ENCODE peak calls at places on chromosome 11, in ten cellular contexts. F is HL-60, T is astrocyte, L is AG10803, K is WERI-Rb-1, E is upper lobe of right lung, Z is kidney epithelial cell, Y is AG09319, I is left lung, H is sigmoid colon. R is an unnamed sample.

GRCh38 chr11:14253437-14253836 is 105.5 kb downstream of the RRAS2 start:
- DNase-seq in H (no peak), T (no peak), K (no peak), Y (no peak), L (no peak), F (no peak), Z (no peak), I (no peak), E (no peak), R (no peak)

GRCh38 chr11:34373727-34374126 is 15.9 kb upstream of the ABTB2 start:
- DNase-seq in F (no peak), T (no peak), E (no peak), L (no peak), Y (no peak), K (no peak), I (no peak), H (no peak), Z (no peak), R (no peak)

GRCh38 chr11:110522456-110522855 is 92.7 kb downstream of the FDX1 start:
- DNase-seq in E (no peak), F (peak), T (no peak), H (no peak), Y (no peak), I (no peak), Z (no peak), L (no peak), K (no peak), R (no peak)

GRCh38 chr11:116376547-116376946 is 396.2 kb downstream of the BUD13 start:
- DNase-seq in E (no peak), T (no peak), H (no peak), L (no peak), Z (no peak), I (no peak), K (no peak), Y (no peak), F (no peak), R (no peak)

GRCh38 chr11:75063732-75064314 is 32.9 kb downstream of the OR2AT4 start:
- DNase-seq in I (no peak), E (no peak), H (no peak), K (no peak), T (no peak), Z (peak), L (no peak), F (no peak), Y (no peak), R (no peak)

GRCh38 chr11:2094354-2095197 is 44.6 kb downstream of the IGF2 start:
- DNase-seq in H (peak), Y (no peak), K (no peak), L (no peak), I (no peak), E (peak), Z (no peak), T (no peak), F (no peak), R (no peak)

GRCh38 chr11:12717851-12718291 is 43.6 kb downstream of the TEAD1 start:
- DNase-seq in Y (no peak), L (no peak), T (peak), F (no peak), Z (no peak), E (no peak), H (no peak), I (no peak), K (no peak), R (no peak)

GRCh38 chr11:48055292-48056132 is 75.2 kb downstream of the PTPRJ start:
- DNase-seq in K (no peak), H (no peak), Z (peak), E (no peak), I (no peak), T (peak), Y (no peak), F (peak), L (no peak), R (no peak)

GRCh38 chr11:1762537-1763302 is 1.0 kb downstream of the CTSD start:
- DNase-seq in K (no peak), Z (no peak), I (peak), L (no peak), T (no peak), E (peak), F (peak), Y (no peak), H (no peak), R (no peak)

GRCh38 chr11:74485868-74486267 is 7.7 kb downstream of the LIPT2 start:
- DNase-seq in K (no peak), Z (no peak), Y (no peak), E (no peak), T (no peak), I (no peak), L (no peak), F (no peak), H (no peak), R (no peak)

GRCh38 chr11:92702771-92703170 is 266.7 kb upstream of the MTNR1B start:
- DNase-seq in E (no peak), I (no peak), T (peak), L (peak), Y (no peak), K (no peak), H (no peak), Z (no peak), F (no peak), R (no peak)

GRCh38 chr11:93487032-93487483 is 56.1 kb downstream of the SMCO4 start:
- DNase-seq in L (peak), K (no peak), I (no peak), Z (no peak), Y (no peak), H (peak), E (no peak), T (no peak), F (no peak), R (no peak)

GRCh38 chr11:32267679-32268187 is 167.6 kb downstream of the WT1 start:
- DNase-seq in K (no peak), L (no peak), Z (no peak), E (no peak), T (no peak), H (no peak), Y (no peak), I (no peak), F (no peak), R (no peak)

GRCh38 chr11:56624661-56625110 is 10.0 kb upstream of the OR5M1 start:
- DNase-seq in I (no peak), Y (no peak), T (peak), K (no peak), H (no peak), F (peak), L (peak), Z (peak), E (no peak), R (no peak)

GRCh38 chr11:57069942-57070341 is 81.2 kb downstream of the OR5AK2 start:
- DNase-seq in T (no peak), I (no peak), L (peak), Z (no peak), E (no peak), Y (no peak), F (no peak), K (no peak), H (no peak), R (no peak)

GRCh38 chr11:36452231-36452630 is 57.8 kb downstream of the TRAF6 start:
- DNase-seq in T (peak), H (no peak), I (no peak), F (peak), Z (no peak), Y (no peak), L (peak), E (no peak), K (no peak), R (no peak)

GRCh38 chr11:35177370-35177769 is 38.4 kb downstream of the CD44 start:
- DNase-seq in Z (no peak), H (no peak), E (no peak), T (peak), F (no peak), I (no peak), K (no peak), L (no peak), Y (no peak), R (no peak)

GRCh38 chr11:11502303-11502828 is 119.4 kb downstream of the GALNT18 start:
- DNase-seq in Z (no peak), H (no peak), K (no peak), F (no peak), I (no peak), L (no peak), Y (no peak), E (no peak), T (no peak), R (no peak)

GRCh38 chr11:96817488-96817887 is 427.7 kb downstream of the JRKL start:
- DNase-seq in L (no peak), K (no peak), F (no peak), I (no peak), Y (no peak), Z (no peak), H (no peak), E (no peak), T (peak), R (no peak)

GRCh38 chr11:19444231-19444630 is 203.5 kb upstream of the E2F8 start:
- DNase-seq in Y (no peak), F (no peak), H (no peak), E (no peak), I (no peak), L (peak), T (no peak), K (no peak), Z (no peak), R (no peak)

GRCh38 chr11:117517097-117517496 is 189.4 kb downstream of the CEP164 start:
- DNase-seq in Y (no peak), L (no peak), K (no peak), T (no peak), F (no peak), I (no peak), H (no peak), Z (no peak), E (no peak), R (no peak)

GRCh38 chr11:130449996-130450419 is 1.6 kb downstream of the ADAMTS15 start:
- DNase-seq in E (peak), T (peak), Y (peak), L (peak), Z (no peak), F (no peak), I (peak), K (peak), H (peak), R (peak)

GRCh38 chr11:58762284-58763119 is 30.8 kb upstream of the GLYAT start:
- DNase-seq in E (no peak), F (no peak), K (no peak), T (no peak), I (no peak), Z (peak), H (no peak), L (no peak), Y (no peak), R (no peak)

GRCh38 chr11:69930081-69931059 is 111.2 kb upstream of the FGF3 start:
- DNase-seq in Z (no peak), Y (no peak), H (peak), I (peak), E (peak), L (no peak), K (no peak), T (no peak), F (no peak), R (no peak)

GRCh38 chr11:87971354-87971753 is 203.9 kb downstream of the RAB38 start:
- DNase-seq in E (no peak), F (no peak), L (no peak), Z (no peak), I (no peak), H (no peak), T (no peak), K (no peak), Y (no peak), R (no peak)

GRCh38 chr11:47466701-47467250 is 17.8 kb upstream of the RAPSN start:
- DNase-seq in I (no peak), K (peak), H (peak), L (peak), Z (no peak), T (peak), F (no peak), E (peak), Y (no peak), R (no peak)

GRCh38 chr11:131246589-131247164 is 123.7 kb upstream of the NTM start:
- DNase-seq in K (peak), Z (no peak), I (no peak), F (peak), T (no peak), H (no peak), E (peak), L (no peak), Y (no peak), R (peak)

GRCh38 chr11:63919267-63920125 is 2.5 kb upstream of the RCOR2 start:
- DNase-seq in T (no peak), H (no peak), Z (no peak), K (peak), E (no peak), I (no peak), L (no peak), F (no peak), Y (no peak), R (peak)

GRCh38 chr11:3950996-3951662 is 95.7 kb downstream of the STIM1 start:
- DNase-seq in F (no peak), L (peak), T (peak), H (no peak), I (no peak), Z (no peak), E (no peak), Y (no peak), K (no peak), R (no peak)

GRCh38 chr11:106786251-106786650 is 232.0 kb downstream of the GUCY1A2 start:
- DNase-seq in I (no peak), Y (no peak), E (no peak), Z (no peak), F (no peak), L (no peak), T (peak), H (no peak), K (no peak), R (no peak)

GRCh38 chr11:113389288-113389687 is 1.7 kb downstream of the ANKK1 start:
- DNase-seq in F (no peak), E (no peak), L (no peak), K (peak), H (no peak), I (no peak), T (no peak), Y (no peak), Z (no peak), R (no peak)

GRCh38 chr11:113384551-113384950 is 3.0 kb upstream of the ANKK1 start:
- DNase-seq in L (peak), Z (peak), Y (peak), F (no peak), T (peak), E (no peak), K (no peak), I (no peak), H (no peak), R (peak)

GRCh38 chr11:113385749-113386148 is 1.8 kb upstream of the ANKK1 start:
- DNase-seq in K (no peak), L (no peak), Y (no peak), T (no peak), F (no peak), E (no peak), H (no peak), Z (no peak), I (no peak), R (no peak)

GRCh38 chr11:113386866-113387265 is 713 bp upstream of the ANKK1 start:
- DNase-seq in L (no peak), Y (no peak), K (no peak), H (no peak), E (no peak), F (no peak), I (no peak), Z (no peak), T (no peak), R (no peak)

GRCh38 chr11:113387605-113388211 is at the start of gene ANKK1:
- DNase-seq in E (no peak), I (no peak), Z (no peak), F (no peak), L (no peak), H (no peak), Y (no peak), T (no peak), K (peak), R (peak)
- TF ChIP-seq CTCF in E (peak), I (peak), Z (peak), F (no peak), L (no peak), H (no peak), Y (peak), T (peak), K (peak), R (peak)

DNA sequence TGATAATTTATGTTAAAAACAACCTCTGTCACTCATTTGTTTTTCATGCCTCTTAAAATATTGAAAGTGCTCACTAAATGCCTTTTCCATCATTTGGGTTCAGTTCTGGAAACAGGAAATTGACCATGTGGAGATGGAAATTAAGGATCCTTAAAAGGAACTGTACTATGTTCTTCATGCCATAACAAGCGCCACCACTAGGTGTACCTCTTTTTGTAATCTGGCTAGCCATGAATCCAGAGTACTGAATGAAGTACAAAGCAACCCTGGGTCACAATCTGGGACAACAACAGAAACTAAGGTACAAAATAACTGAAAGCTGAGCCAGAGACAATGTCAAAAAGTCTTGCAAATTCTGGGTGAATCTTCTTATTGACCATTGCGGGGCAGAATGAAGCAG is 559.1 kb downstream of the FAM181B start:
- DNase-seq in Z (no peak), H (no peak), I (no peak), F (no peak), L (no peak), E (no peak), Y (no peak), T (no peak), K (no peak), R (no peak)
- TF ChIP-seq CTCF in Z (peak), H (no peak), I (no peak), F (no peak), L (no peak), E (no peak), Y (no peak), T (peak), K (peak), R (peak)

GRCh38 chr11:80727315-80727714 is 1286.5 kb upstream of the TENM4 start:
- DNase-seq in E (no peak), T (no peak), Z (no peak), I (no peak), H (no peak), Y (no peak), F (no peak), L (no peak), K (peak), R (peak)
- TF ChIP-seq CTCF in E (no peak), T (no peak), Z (peak), I (no peak), H (no peak), Y (no peak), F (no peak), L (peak), K (peak), R (peak)

GRCh38 chr11:65588199-65589054 is 7.2 kb downstream of the KCNK7 start:
- DNase-seq in T (no peak), K (peak), L (no peak), Y (no peak), H (peak), E (peak), I (peak), F (peak), Z (no peak), R (peak)
- TF ChIP-seq CTCF in T (peak), K (peak), L (peak), Y (peak), H (peak), E (peak), I (peak), F (peak), Z (peak), R (peak)

DNA sequence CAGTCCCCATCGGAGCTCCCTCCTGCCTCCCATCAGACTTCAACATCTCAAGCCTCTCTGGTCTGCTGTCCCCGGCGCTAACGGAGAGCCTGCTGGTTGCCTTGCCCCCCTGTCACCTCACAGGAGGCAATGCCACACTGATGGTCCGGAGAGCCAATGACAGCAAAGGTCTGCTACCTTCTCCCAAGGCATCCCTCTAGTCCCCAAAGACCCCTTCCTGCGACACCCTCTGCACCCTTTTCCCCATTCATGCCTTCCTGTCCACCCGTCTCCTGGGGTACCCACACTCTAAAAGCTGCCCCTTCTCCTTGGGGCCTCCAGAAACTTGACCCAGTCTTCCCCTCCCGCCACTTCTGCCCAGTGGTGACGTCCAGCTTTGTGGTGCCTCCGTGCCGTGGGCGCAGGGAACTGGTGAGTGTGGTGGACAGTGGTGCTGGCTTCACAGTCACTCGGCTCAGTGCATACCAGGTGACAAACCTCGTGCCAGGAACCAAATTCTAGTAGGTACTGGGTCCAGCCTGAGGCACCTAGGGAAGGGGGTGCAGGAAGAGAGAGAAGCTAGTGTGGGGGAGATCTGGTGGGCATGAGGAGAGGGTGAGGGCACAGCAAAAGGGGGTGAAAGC is 860 bp downstream of the UPK2 start:
- DNase-seq in T (no peak), I (no peak), K (no peak), E (no peak), L (no peak), Z (no peak), F (no peak), Y (no peak), H (no peak), R (no peak)
- TF ChIP-seq CTCF in T (no peak), I (no peak), K (no peak), E (no peak), L (no peak), Z (no peak), F (no peak), Y (no peak), H (no peak), R (no peak)

GRCh38 chr11:61543606-61544306 is 35.2 kb downstream of the LRRC10B start:
- DNase-seq in E (no peak), H (no peak), Z (no peak), Y (no peak), L (peak), I (no peak), K (no peak), T (peak), F (no peak), R (no peak)

GRCh38 chr11:61545921-61546320 is 35.0 kb downstream of the SYT7 start:
- DNase-seq in K (no peak), I (no peak), T (no peak), Y (no peak), L (no peak), Z (no peak), E (no peak), F (no peak), H (no peak), R (no peak)

GRCh38 chr11:61544466-61544865 is 35.9 kb downstream of the LRRC10B start:
- DNase-seq in I (no peak), F (no peak), H (no peak), Y (no peak), K (no peak), T (no peak), E (no peak), L (no peak), Z (no peak), R (no peak)

GRCh38 chr11:61546663-61547062 is 34.2 kb downstream of the SYT7 start:
- DNase-seq in F (no peak), I (no peak), T (no peak), L (no peak), H (no peak), Z (no peak), E (no peak), K (no peak), Y (no peak), R (no peak)

DNA sequence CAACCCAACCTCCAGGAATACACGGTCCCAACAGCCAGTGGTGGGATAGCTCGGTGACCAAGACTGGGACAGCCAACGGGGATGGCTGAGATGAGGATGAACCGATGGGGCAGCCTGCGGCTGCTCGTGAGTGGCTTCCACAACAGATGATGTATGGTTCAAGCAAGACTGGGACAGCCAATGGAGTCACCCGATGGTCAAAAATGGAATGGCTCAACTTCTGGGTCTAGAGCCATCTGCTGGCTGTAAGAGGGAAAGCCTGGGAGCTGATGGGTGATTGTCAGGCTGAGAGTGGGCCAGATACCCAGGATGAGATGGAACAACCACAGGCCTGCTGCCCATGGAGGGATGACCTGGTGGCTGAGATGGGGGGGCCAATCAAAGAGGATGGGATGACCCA is 35.5 kb downstream of the SYT7 start:
- DNase-seq in E (no peak), H (no peak), Y (no peak), K (no peak), Z (no peak), T (no peak), F (peak), L (no peak), I (no peak), R (no peak)
- TF ChIP-seq CTCF in E (peak), H (no peak), Y (peak), K (peak), Z (peak), T (peak), F (peak), L (peak), I (no peak), R (peak)